ENCODE peak calls at places on chromosomes 7 and 10, in ten cellular contexts. One of them, this sample, is unnamed.

GRCh38 chr10:70733051-70733450 is 52.1 kb downstream of the TBATA start:
- DNase-seq in colonic mucosa: no peak
- DNase-seq in tibial artery: no peak
- DNase-seq in fibroblast of pulmonary artery: no peak
- DNase-seq in lower leg skin: no peak
- DNase-seq in neural progenitor cell: no peak
- DNase-seq in HFFc6: peak; percentile 6
- DNase-seq in neural crest cell: no peak
- DNase-seq in foreskin fibroblast: peak; percentile 30
- DNase-seq in esophagus squamous epithelium: no peak
- DNase-seq in this sample: no peak

GRCh38 chr7:33421384-33421783 is 292.0 kb downstream of the BBS9 start:
- DNase-seq in colonic mucosa: no peak
- DNase-seq in neural crest cell: no peak
- DNase-seq in tibial artery: no peak
- DNase-seq in foreskin fibroblast: peak; percentile 13
- DNase-seq in lower leg skin: no peak
- DNase-seq in fibroblast of pulmonary artery: peak; percentile 41
- DNase-seq in HFFc6: no peak
- DNase-seq in esophagus squamous epithelium: no peak
- DNase-seq in neural progenitor cell: no peak
- DNase-seq in this sample: no peak

GRCh38 chr7:28018851-28019465 is 161.6 kb downstream of the JAZF1 start:
- DNase-seq in fibroblast of pulmonary artery: no peak
- DNase-seq in tibial artery: no peak
- DNase-seq in esophagus squamous epithelium: no peak
- DNase-seq in neural crest cell: no peak
- DNase-seq in HFFc6: no peak
- DNase-seq in lower leg skin: no peak
- DNase-seq in neural progenitor cell: peak; percentile 25
- DNase-seq in colonic mucosa: no peak
- DNase-seq in foreskin fibroblast: no peak
- DNase-seq in this sample: no peak

GRCh38 chr10:13271552-13272163 is 28.2 kb downstream of the PHYH start:
- DNase-seq in lower leg skin: peak; percentile 13
- DNase-seq in colonic mucosa: peak; percentile 65
- DNase-seq in foreskin fibroblast: peak; percentile 11
- DNase-seq in tibial artery: peak; percentile 28
- DNase-seq in neural progenitor cell: peak; percentile 68
- DNase-seq in esophagus squamous epithelium: peak; percentile 6
- DNase-seq in HFFc6: no peak
- DNase-seq in neural crest cell: peak; percentile 50
- DNase-seq in fibroblast of pulmonary artery: peak; percentile 11
- DNase-seq in this sample: peak; percentile 27

GRCh38 chr7:137001041-137001440 is 132.6 kb downstream of the CHRM2 start:
- DNase-seq in colonic mucosa: no peak
- DNase-seq in fibroblast of pulmonary artery: peak; percentile 15
- DNase-seq in neural crest cell: no peak
- DNase-seq in lower leg skin: no peak
- DNase-seq in foreskin fibroblast: no peak
- DNase-seq in neural progenitor cell: no peak
- DNase-seq in esophagus squamous epithelium: no peak
- DNase-seq in tibial artery: no peak
- DNase-seq in HFFc6: no peak
- DNase-seq in this sample: no peak

GRCh38 chr10:29064665-29065064 is 224.2 kb upstream of the LYZL1 start:
- DNase-seq in tibial artery: no peak
- DNase-seq in esophagus squamous epithelium: no peak
- DNase-seq in foreskin fibroblast: no peak
- DNase-seq in lower leg skin: no peak
- DNase-seq in neural progenitor cell: no peak
- DNase-seq in colonic mucosa: no peak
- DNase-seq in HFFc6: peak; percentile 14
- DNase-seq in neural crest cell: no peak
- DNase-seq in fibroblast of pulmonary artery: peak; percentile 29
- DNase-seq in this sample: no peak

GRCh38 chr7:438361-438760 is 81.3 kb downstream of the PDGFA start:
- DNase-seq in HFFc6: no peak
- DNase-seq in fibroblast of pulmonary artery: no peak
- DNase-seq in colonic mucosa: no peak
- DNase-seq in neural progenitor cell: no peak
- DNase-seq in neural crest cell: no peak
- DNase-seq in foreskin fibroblast: no peak
- DNase-seq in tibial artery: no peak
- DNase-seq in esophagus squamous epithelium: no peak
- DNase-seq in lower leg skin: no peak
- DNase-seq in this sample: no peak

GRCh38 chr7:24894670-24895221 is 85.2 kb downstream of the OSBPL3 start:
- DNase-seq in neural progenitor cell: peak; percentile 43
- DNase-seq in esophagus squamous epithelium: no peak
- DNase-seq in tibial artery: no peak
- DNase-seq in lower leg skin: no peak
- DNase-seq in fibroblast of pulmonary artery: no peak
- DNase-seq in HFFc6: no peak
- DNase-seq in neural crest cell: no peak
- DNase-seq in colonic mucosa: no peak
- DNase-seq in foreskin fibroblast: no peak
- DNase-seq in this sample: no peak

GRCh38 chr7:1694551-1694950 is 24.5 kb downstream of the ELFN1 start:
- DNase-seq in esophagus squamous epithelium: no peak
- DNase-seq in HFFc6: no peak
- DNase-seq in neural crest cell: no peak
- DNase-seq in tibial artery: no peak
- DNase-seq in lower leg skin: no peak
- DNase-seq in colonic mucosa: no peak
- DNase-seq in neural progenitor cell: no peak
- DNase-seq in fibroblast of pulmonary artery: no peak
- DNase-seq in foreskin fibroblast: no peak
- DNase-seq in this sample: no peak

GRCh38 chr10:78729366-78729765 is 339.4 kb upstream of the ZMIZ1 start:
- DNase-seq in foreskin fibroblast: no peak
- DNase-seq in neural progenitor cell: no peak
- DNase-seq in lower leg skin: no peak
- DNase-seq in tibial artery: no peak
- DNase-seq in colonic mucosa: no peak
- DNase-seq in esophagus squamous epithelium: no peak
- DNase-seq in neural crest cell: no peak
- DNase-seq in HFFc6: no peak
- DNase-seq in fibroblast of pulmonary artery: no peak
- DNase-seq in this sample: no peak

GRCh38 chr7:157754416-157754790 is 417.6 kb downstream of the DNAJB6 start:
- DNase-seq in HFFc6: no peak
- DNase-seq in tibial artery: no peak
- DNase-seq in foreskin fibroblast: no peak
- DNase-seq in esophagus squamous epithelium: no peak
- DNase-seq in neural progenitor cell: no peak
- DNase-seq in fibroblast of pulmonary artery: no peak
- DNase-seq in lower leg skin: no peak
- DNase-seq in neural crest cell: no peak
- DNase-seq in colonic mucosa: no peak
- DNase-seq in this sample: no peak

GRCh38 chr7:77702451-77703219 is 6.4 kb downstream of the RSBN1L start:
- DNase-seq in HFFc6: peak; percentile 6
- DNase-seq in foreskin fibroblast: no peak
- DNase-seq in neural progenitor cell: no peak
- DNase-seq in tibial artery: no peak
- DNase-seq in colonic mucosa: no peak
- DNase-seq in fibroblast of pulmonary artery: no peak
- DNase-seq in esophagus squamous epithelium: no peak
- DNase-seq in lower leg skin: no peak
- DNase-seq in neural crest cell: no peak
- DNase-seq in this sample: no peak

GRCh38 chr10:393346-393745 is 258.1 kb downstream of the ZMYND11 start:
- DNase-seq in neural crest cell: no peak
- DNase-seq in esophagus squamous epithelium: no peak
- DNase-seq in fibroblast of pulmonary artery: no peak
- DNase-seq in lower leg skin: no peak
- DNase-seq in neural progenitor cell: no peak
- DNase-seq in colonic mucosa: no peak
- DNase-seq in HFFc6: no peak
- DNase-seq in foreskin fibroblast: no peak
- DNase-seq in tibial artery: no peak
- DNase-seq in this sample: no peak

GRCh38 chr7:28933874-28934265 is 24.3 kb downstream of the TRIL start:
- DNase-seq in esophagus squamous epithelium: no peak
- DNase-seq in HFFc6: no peak
- DNase-seq in tibial artery: no peak
- DNase-seq in foreskin fibroblast: no peak
- DNase-seq in neural crest cell: no peak
- DNase-seq in fibroblast of pulmonary artery: no peak
- DNase-seq in neural progenitor cell: no peak
- DNase-seq in colonic mucosa: no peak
- DNase-seq in lower leg skin: no peak
- DNase-seq in this sample: no peak

GRCh38 chr10:78319371-78319770 is 285.7 kb downstream of the RPS24 start:
- DNase-seq in tibial artery: no peak
- DNase-seq in neural crest cell: no peak
- DNase-seq in lower leg skin: no peak
- DNase-seq in HFFc6: no peak
- DNase-seq in foreskin fibroblast: no peak
- DNase-seq in fibroblast of pulmonary artery: no peak
- DNase-seq in esophagus squamous epithelium: no peak
- DNase-seq in colonic mucosa: no peak
- DNase-seq in neural progenitor cell: no peak
- DNase-seq in this sample: peak; percentile 4

DNA sequence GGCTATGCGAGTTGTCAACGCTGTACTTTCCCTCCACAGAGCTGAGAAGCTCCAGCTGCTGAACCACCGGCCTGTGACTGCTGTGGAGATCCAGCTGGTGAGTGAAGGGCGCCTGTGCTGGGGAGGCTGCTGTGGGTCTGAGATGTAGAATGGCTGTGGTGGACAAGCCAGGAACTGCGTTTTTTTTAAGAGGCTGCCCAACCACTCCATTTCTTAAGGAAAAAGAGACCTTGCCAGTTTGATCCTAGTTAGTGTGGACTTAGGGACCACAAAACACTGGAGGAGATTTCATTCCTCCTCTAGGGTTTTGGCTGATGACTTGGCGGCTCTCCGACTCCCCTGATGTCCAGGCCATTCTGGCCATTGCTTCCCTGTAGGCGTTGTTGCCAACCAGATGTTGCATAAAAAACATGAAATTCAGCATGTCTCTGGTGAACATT is 30.8 kb downstream of the CRCP start:
- DNase-seq in tibial artery: peak; percentile 66
- DNase-seq in neural progenitor cell: no peak
- DNase-seq in neural crest cell: no peak
- DNase-seq in fibroblast of pulmonary artery: peak; percentile 92
- DNase-seq in HFFc6: no peak
- DNase-seq in colonic mucosa: peak; percentile 41
- DNase-seq in foreskin fibroblast: peak; percentile 43
- DNase-seq in lower leg skin: no peak
- DNase-seq in esophagus squamous epithelium: no peak
- DNase-seq in this sample: no peak
- TF ChIP-seq CTCF in tibial artery: no peak
- TF ChIP-seq CTCF in neural progenitor cell: no peak
- TF ChIP-seq CTCF in neural crest cell: no peak
- TF ChIP-seq CTCF in fibroblast of pulmonary artery: no peak
- TF ChIP-seq CTCF in HFFc6: no peak
- TF ChIP-seq CTCF in colonic mucosa: no peak
- TF ChIP-seq CTCF in foreskin fibroblast: no peak
- TF ChIP-seq CTCF in lower leg skin: no peak
- TF ChIP-seq CTCF in esophagus squamous epithelium: no peak
- TF ChIP-seq CTCF in this sample: no peak

DNA sequence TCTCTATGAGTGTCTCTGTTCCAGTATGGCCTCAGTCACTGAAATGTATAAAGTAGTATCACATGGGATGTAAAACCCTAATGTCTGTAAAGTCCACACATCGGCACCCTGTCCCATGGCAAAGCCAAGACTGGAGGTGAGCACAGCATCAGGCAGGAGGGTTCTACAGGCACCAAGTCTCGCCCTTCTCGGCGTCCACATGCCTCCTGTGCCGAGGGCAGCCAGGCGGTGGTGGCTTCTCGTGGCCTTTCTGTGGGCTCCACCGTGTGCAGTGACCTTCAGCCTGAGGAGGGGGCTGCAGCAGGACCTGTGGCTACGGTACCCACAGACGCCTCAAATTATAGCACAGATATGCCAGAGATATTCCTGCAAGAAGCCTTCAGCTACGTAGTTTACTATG is 202.5 kb downstream of the EBF3 start:
- DNase-seq in tibial artery: no peak
- DNase-seq in HFFc6: no peak
- DNase-seq in neural progenitor cell: no peak
- DNase-seq in neural crest cell: no peak
- DNase-seq in foreskin fibroblast: no peak
- DNase-seq in colonic mucosa: peak; percentile 11
- DNase-seq in esophagus squamous epithelium: no peak
- DNase-seq in fibroblast of pulmonary artery: no peak
- DNase-seq in lower leg skin: no peak
- DNase-seq in this sample: no peak
- TF ChIP-seq CTCF in tibial artery: no peak
- TF ChIP-seq CTCF in HFFc6: no peak
- TF ChIP-seq CTCF in neural progenitor cell: no peak
- TF ChIP-seq CTCF in neural crest cell: no peak
- TF ChIP-seq CTCF in foreskin fibroblast: no peak
- TF ChIP-seq CTCF in colonic mucosa: no peak
- TF ChIP-seq CTCF in esophagus squamous epithelium: no peak
- TF ChIP-seq CTCF in fibroblast of pulmonary artery: no peak
- TF ChIP-seq CTCF in lower leg skin: no peak
- TF ChIP-seq CTCF in this sample: no peak

GRCh38 chr10:122419890-122420623 is 34.4 kb upstream of the ARMS2 start:
- DNase-seq in foreskin fibroblast: peak; percentile 80
- DNase-seq in esophagus squamous epithelium: no peak
- DNase-seq in neural progenitor cell: no peak
- DNase-seq in lower leg skin: no peak
- DNase-seq in fibroblast of pulmonary artery: peak; percentile 82
- DNase-seq in colonic mucosa: no peak
- DNase-seq in neural crest cell: no peak
- DNase-seq in tibial artery: no peak
- DNase-seq in HFFc6: peak; percentile 60
- DNase-seq in this sample: no peak
- TF ChIP-seq CTCF in foreskin fibroblast: no peak
- TF ChIP-seq CTCF in esophagus squamous epithelium: no peak
- TF ChIP-seq CTCF in neural progenitor cell: no peak
- TF ChIP-seq CTCF in lower leg skin: no peak
- TF ChIP-seq CTCF in fibroblast of pulmonary artery: no peak
- TF ChIP-seq CTCF in colonic mucosa: no peak
- TF ChIP-seq CTCF in neural crest cell: no peak
- TF ChIP-seq CTCF in tibial artery: no peak
- TF ChIP-seq CTCF in HFFc6: no peak
- TF ChIP-seq CTCF in this sample: no peak

DNA sequence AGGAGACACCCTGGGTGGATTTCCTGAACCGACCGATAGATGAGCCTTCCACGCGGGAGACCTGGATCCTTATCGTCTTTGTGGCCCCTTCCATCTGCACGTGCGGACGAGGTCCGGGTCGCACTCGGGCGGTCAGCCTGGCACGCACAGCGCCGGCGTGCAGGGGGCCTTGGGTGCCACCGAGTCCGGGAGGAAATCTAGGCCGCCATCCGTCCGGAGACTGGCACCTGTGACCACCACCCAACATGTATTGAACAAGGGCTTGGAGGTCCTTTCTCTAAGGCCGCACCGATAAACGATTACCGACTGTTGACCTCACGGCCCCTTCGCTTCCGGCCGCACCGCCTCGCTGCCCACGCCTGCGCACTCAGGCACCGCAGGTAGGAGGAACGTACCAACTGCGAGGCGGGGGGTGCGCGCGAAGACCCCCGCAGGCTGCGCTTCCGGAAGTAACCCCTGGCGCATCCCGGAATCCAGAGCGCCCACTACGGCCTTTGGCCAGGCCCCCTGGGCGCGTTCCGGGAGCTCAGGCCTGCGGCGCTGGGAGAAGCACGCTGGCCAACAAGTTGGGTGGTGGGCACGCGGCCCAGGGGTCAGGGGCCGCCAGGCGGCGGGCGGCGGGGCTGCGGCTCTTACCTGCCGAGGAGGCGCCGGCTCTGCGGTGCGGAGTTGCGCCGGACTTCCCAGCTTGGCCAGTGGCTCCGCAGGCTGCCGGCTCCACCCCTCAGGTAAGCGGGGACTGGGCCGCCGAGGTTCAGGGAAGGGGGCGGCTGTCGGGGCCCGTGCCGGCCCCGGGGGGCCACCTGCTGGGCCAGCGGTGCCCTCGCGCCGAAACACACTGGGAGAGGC is at the start of the genes ACTR3C and LRRC61:
- DNase-seq in foreskin fibroblast: no peak
- DNase-seq in neural progenitor cell: peak; percentile 57
- DNase-seq in tibial artery: no peak
- DNase-seq in lower leg skin: no peak
- DNase-seq in HFFc6: no peak
- DNase-seq in fibroblast of pulmonary artery: no peak
- DNase-seq in colonic mucosa: peak; percentile 73
- DNase-seq in esophagus squamous epithelium: no peak
- DNase-seq in neural crest cell: peak; percentile 53
- DNase-seq in this sample: peak; percentile 69
- TF ChIP-seq CTCF in foreskin fibroblast: no peak
- TF ChIP-seq CTCF in neural progenitor cell: no peak
- TF ChIP-seq CTCF in tibial artery: no peak
- TF ChIP-seq CTCF in lower leg skin: no peak
- TF ChIP-seq CTCF in HFFc6: no peak
- TF ChIP-seq CTCF in fibroblast of pulmonary artery: no peak
- TF ChIP-seq CTCF in colonic mucosa: no peak
- TF ChIP-seq CTCF in esophagus squamous epithelium: no peak
- TF ChIP-seq CTCF in neural crest cell: peak; percentile 39
- TF ChIP-seq CTCF in this sample: peak; percentile 45

This sample was measured in progenitor cell of endocrine pancreas.